ENCODE peak calls at places on chromosomes 3 and 15, in seven cellular contexts. One of them, this sample, is unnamed.

GRCh38 chr15:51718745-51719144 is 18.7 kb downstream of the LYSMD2 start:
- DNase-seq in upper lobe of right lung: no peak
- DNase-seq in heart left ventricle: no peak
- DNase-seq in AG10803: no peak
- DNase-seq in fibroblast of pulmonary artery: no peak
- DNase-seq in lung: no peak
- DNase-seq in kidney: no peak
- DNase-seq in this sample: no peak

GRCh38 chr3:48280883-48281282 is 40.0 kb downstream of the ZNF589 start:
- DNase-seq in lung: no peak
- DNase-seq in heart left ventricle: no peak
- DNase-seq in kidney: no peak
- DNase-seq in fibroblast of pulmonary artery: no peak
- DNase-seq in upper lobe of right lung: no peak
- DNase-seq in AG10803: no peak
- DNase-seq in this sample: no peak

GRCh38 chr3:195286115-195286872 is 15.3 kb upstream of the XXYLT1 start:
- DNase-seq in fibroblast of pulmonary artery: peak; percentile 67
- DNase-seq in lung: no peak
- DNase-seq in AG10803: peak; percentile 56
- DNase-seq in heart left ventricle: no peak
- DNase-seq in upper lobe of right lung: no peak
- DNase-seq in kidney: no peak
- DNase-seq in this sample: peak; percentile 62

GRCh38 chr15:57061696-57062095 is 143.3 kb downstream of the TCF12 start:
- DNase-seq in kidney: no peak
- DNase-seq in fibroblast of pulmonary artery: no peak
- DNase-seq in heart left ventricle: no peak
- DNase-seq in lung: no peak
- DNase-seq in upper lobe of right lung: no peak
- DNase-seq in AG10803: no peak
- DNase-seq in this sample: no peak

GRCh38 chr3:36989000-36989399 is 3.9 kb downstream of the EPM2AIP1 start:
- DNase-seq in fibroblast of pulmonary artery: no peak
- DNase-seq in lung: no peak
- DNase-seq in upper lobe of right lung: no peak
- DNase-seq in heart left ventricle: no peak
- DNase-seq in kidney: no peak
- DNase-seq in AG10803: no peak
- DNase-seq in this sample: no peak

GRCh38 chr3:46607603-46608028 is 4.7 kb upstream of the FAM240A start:
- DNase-seq in heart left ventricle: no peak
- DNase-seq in fibroblast of pulmonary artery: no peak
- DNase-seq in upper lobe of right lung: no peak
- DNase-seq in AG10803: peak; percentile 56
- DNase-seq in lung: no peak
- DNase-seq in kidney: no peak
- DNase-seq in this sample: peak; percentile 12

GRCh38 chr3:158700559-158700958 is 28.1 kb upstream of the LXN start:
- DNase-seq in kidney: no peak
- DNase-seq in lung: no peak
- DNase-seq in AG10803: no peak
- DNase-seq in heart left ventricle: no peak
- DNase-seq in upper lobe of right lung: no peak
- DNase-seq in fibroblast of pulmonary artery: peak; percentile 69
- DNase-seq in this sample: no peak

GRCh38 chr3:18489939-18490338 is 64.8 kb upstream of the SATB1 start:
- DNase-seq in upper lobe of right lung: no peak
- DNase-seq in kidney: no peak
- DNase-seq in fibroblast of pulmonary artery: no peak
- DNase-seq in heart left ventricle: no peak
- DNase-seq in lung: no peak
- DNase-seq in AG10803: no peak
- DNase-seq in this sample: no peak

GRCh38 chr3:45496550-45496949 is 98.0 kb upstream of the LIMD1 start:
- DNase-seq in kidney: peak; percentile 70
- DNase-seq in lung: no peak
- DNase-seq in upper lobe of right lung: no peak
- DNase-seq in heart left ventricle: no peak
- DNase-seq in fibroblast of pulmonary artery: peak; percentile 80
- DNase-seq in AG10803: peak; percentile 27
- DNase-seq in this sample: peak; percentile 70

GRCh38 chr3:9653565-9654248 is 4.4 kb downstream of the MTMR14 start:
- DNase-seq in lung: no peak
- DNase-seq in upper lobe of right lung: no peak
- DNase-seq in fibroblast of pulmonary artery: no peak
- DNase-seq in AG10803: no peak
- DNase-seq in heart left ventricle: peak; percentile 29
- DNase-seq in kidney: no peak
- DNase-seq in this sample: no peak

GRCh38 chr15:69643971-69644370 is 191.4 kb downstream of the RPLP1 start:
- DNase-seq in AG10803: no peak
- DNase-seq in upper lobe of right lung: no peak
- DNase-seq in fibroblast of pulmonary artery: no peak
- DNase-seq in heart left ventricle: no peak
- DNase-seq in kidney: no peak
- DNase-seq in lung: no peak
- DNase-seq in this sample: no peak

GRCh38 chr3:20066848-20067617 is 26.8 kb downstream of the KAT2B start:
- DNase-seq in upper lobe of right lung: no peak
- DNase-seq in lung: no peak
- DNase-seq in kidney: no peak
- DNase-seq in heart left ventricle: no peak
- DNase-seq in fibroblast of pulmonary artery: no peak
- DNase-seq in AG10803: peak; percentile 56
- DNase-seq in this sample: peak; percentile 41

GRCh38 chr3:110731148-110731547 is 340.5 kb upstream of the NECTIN3 start:
- DNase-seq in upper lobe of right lung: no peak
- DNase-seq in heart left ventricle: no peak
- DNase-seq in AG10803: peak; percentile 46
- DNase-seq in kidney: no peak
- DNase-seq in lung: no peak
- DNase-seq in fibroblast of pulmonary artery: peak; percentile 13
- DNase-seq in this sample: no peak

GRCh38 chr15:84598993-84599392 is 1.8 kb upstream of the ZSCAN2 start:
- DNase-seq in kidney: no peak
- DNase-seq in fibroblast of pulmonary artery: peak; percentile 77
- DNase-seq in upper lobe of right lung: no peak
- DNase-seq in AG10803: peak; percentile 53
- DNase-seq in heart left ventricle: no peak
- DNase-seq in lung: no peak
- DNase-seq in this sample: peak; percentile 74

GRCh38 chr15:51576451-51576850 is 46.1 kb downstream of the DMXL2 start:
- DNase-seq in AG10803: peak; percentile 1
- DNase-seq in kidney: no peak
- DNase-seq in lung: no peak
- DNase-seq in fibroblast of pulmonary artery: no peak
- DNase-seq in heart left ventricle: no peak
- DNase-seq in upper lobe of right lung: no peak
- DNase-seq in this sample: no peak

GRCh38 chr3:182216311-182216970 is 504.7 kb downstream of the SOX2 start:
- DNase-seq in AG10803: no peak
- DNase-seq in upper lobe of right lung: no peak
- DNase-seq in fibroblast of pulmonary artery: no peak
- DNase-seq in heart left ventricle: no peak
- DNase-seq in kidney: no peak
- DNase-seq in lung: no peak
- DNase-seq in this sample: no peak

GRCh38 chr3:20811631-20812030 is 625.6 kb upstream of the SGO1 start:
- DNase-seq in lung: no peak
- DNase-seq in AG10803: peak; percentile 61
- DNase-seq in heart left ventricle: no peak
- DNase-seq in fibroblast of pulmonary artery: no peak
- DNase-seq in upper lobe of right lung: no peak
- DNase-seq in kidney: no peak
- DNase-seq in this sample: no peak

GRCh38 chr3:149900322-149900721 is 70.4 kb downstream of the PFN2 start:
- DNase-seq in lung: no peak
- DNase-seq in kidney: no peak
- DNase-seq in heart left ventricle: no peak
- DNase-seq in AG10803: no peak
- DNase-seq in fibroblast of pulmonary artery: no peak
- DNase-seq in upper lobe of right lung: no peak
- DNase-seq in this sample: no peak

GRCh38 chr15:91516866-91517265 is 336.6 kb upstream of the SLCO3A1 start:
- DNase-seq in upper lobe of right lung: no peak
- DNase-seq in lung: no peak
- DNase-seq in AG10803: no peak
- DNase-seq in heart left ventricle: no peak
- DNase-seq in fibroblast of pulmonary artery: no peak
- DNase-seq in kidney: no peak
- DNase-seq in this sample: no peak

GRCh38 chr3:61381745-61382392 is 130.6 kb upstream of the FHIT start:
- DNase-seq in fibroblast of pulmonary artery: peak; percentile 36
- DNase-seq in heart left ventricle: no peak
- DNase-seq in AG10803: peak; percentile 24
- DNase-seq in lung: no peak
- DNase-seq in upper lobe of right lung: no peak
- DNase-seq in kidney: no peak
- DNase-seq in this sample: peak; percentile 45

DNA sequence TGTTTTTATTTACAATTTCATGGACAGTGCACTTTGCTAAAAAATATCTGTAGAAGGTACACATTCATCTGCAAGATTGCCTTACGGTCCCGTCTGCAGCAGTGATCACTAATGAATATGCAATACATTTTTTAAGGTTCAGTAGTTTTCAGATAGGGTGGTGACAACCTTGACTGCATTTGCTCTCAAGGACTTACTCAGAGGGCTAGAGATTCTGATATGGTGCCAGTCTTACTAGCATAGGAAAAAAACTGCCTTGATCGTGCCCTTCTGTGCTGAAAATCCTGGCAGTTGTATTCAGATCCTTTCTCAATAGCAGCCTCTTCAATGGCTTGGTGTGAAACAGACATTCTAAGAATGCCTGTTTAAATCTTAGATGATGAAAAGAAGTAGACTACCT is 412.0 kb upstream of the CCDC54 start:
- DNase-seq in kidney: no peak
- DNase-seq in heart left ventricle: no peak
- DNase-seq in AG10803: no peak
- DNase-seq in upper lobe of right lung: no peak
- DNase-seq in fibroblast of pulmonary artery: no peak
- DNase-seq in lung: no peak
- DNase-seq in this sample: no peak
- H3K4me3 ChIP-seq in kidney: no peak overlapping the region
- H3K4me3 ChIP-seq in heart left ventricle: no peak overlapping the region
- H3K4me3 ChIP-seq in AG10803: no peak overlapping the region
- H3K4me3 ChIP-seq in upper lobe of right lung: no peak overlapping the region
- H3K4me3 ChIP-seq in fibroblast of pulmonary artery: no peak overlapping the region
- H3K4me3 ChIP-seq in lung: no peak overlapping the region
- H3K4me3 ChIP-seq in this sample: no peak overlapping the region

GRCh38 chr15:45714501-45715488 is 80.0 kb downstream of the SQOR start:
- DNase-seq in fibroblast of pulmonary artery: peak; percentile 86
- DNase-seq in heart left ventricle: peak; percentile 52
- DNase-seq in upper lobe of right lung: no peak
- DNase-seq in kidney: no peak
- DNase-seq in AG10803: peak; percentile 54
- DNase-seq in lung: peak; percentile 56
- DNase-seq in this sample: peak; percentile 79

GRCh38 chr15:45710657-45711056 is 75.8 kb downstream of the SQOR start:
- DNase-seq in lung: no peak
- DNase-seq in fibroblast of pulmonary artery: no peak
- DNase-seq in upper lobe of right lung: no peak
- DNase-seq in heart left ventricle: no peak
- DNase-seq in AG10803: no peak
- DNase-seq in kidney: no peak
- DNase-seq in this sample: no peak

GRCh38 chr15:45719490-45719889 is 84.7 kb downstream of the SQOR start:
- DNase-seq in upper lobe of right lung: no peak
- DNase-seq in fibroblast of pulmonary artery: peak; percentile 29
- DNase-seq in lung: no peak
- DNase-seq in AG10803: no peak
- DNase-seq in heart left ventricle: no peak
- DNase-seq in kidney: no peak
- DNase-seq in this sample: peak; percentile 10

GRCh38 chr15:45720183-45720582 is 85.4 kb downstream of the SQOR start:
- DNase-seq in lung: no peak
- DNase-seq in AG10803: no peak
- DNase-seq in heart left ventricle: no peak
- DNase-seq in kidney: no peak
- DNase-seq in fibroblast of pulmonary artery: no peak
- DNase-seq in upper lobe of right lung: no peak
- DNase-seq in this sample: no peak

DNA sequence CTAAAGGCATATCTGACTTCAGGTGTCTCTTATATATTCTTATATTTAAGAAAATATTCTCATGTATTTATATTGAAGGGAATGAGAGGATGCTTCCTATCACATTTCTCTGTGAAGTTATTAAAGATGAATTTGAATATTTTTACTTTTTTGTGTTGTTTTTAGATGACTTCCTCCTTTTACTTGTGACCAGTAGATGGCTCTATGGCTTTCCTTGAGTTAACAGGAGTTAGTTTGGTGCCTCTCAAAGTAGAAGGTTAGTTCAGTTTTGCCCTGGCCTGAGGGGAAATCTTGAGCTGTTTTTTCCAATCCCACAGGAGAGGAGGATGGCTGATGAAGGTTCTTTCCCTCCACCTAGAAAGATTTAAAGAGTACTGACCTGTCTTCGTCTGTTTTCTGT is 80.7 kb downstream of the SQOR start:
- DNase-seq in AG10803: no peak
- DNase-seq in upper lobe of right lung: no peak
- DNase-seq in heart left ventricle: no peak
- DNase-seq in lung: no peak
- DNase-seq in fibroblast of pulmonary artery: peak; percentile 54
- DNase-seq in kidney: no peak
- DNase-seq in this sample: peak; percentile 26
- TF ChIP-seq CTCF in AG10803: peak; percentile 52
- TF ChIP-seq CTCF in upper lobe of right lung: peak; percentile 18
- TF ChIP-seq CTCF in heart left ventricle: no peak
- TF ChIP-seq CTCF in lung: no peak
- TF ChIP-seq CTCF in fibroblast of pulmonary artery: peak; percentile 67
- TF ChIP-seq CTCF in kidney: no peak
- TF ChIP-seq CTCF in this sample: peak; percentile 44

GRCh38 chr3:58866079-58866478 is 183.7 kb downstream of the CFAP20DC start:
- DNase-seq in AG10803: no peak
- DNase-seq in lung: no peak
- DNase-seq in fibroblast of pulmonary artery: no peak
- DNase-seq in heart left ventricle: no peak
- DNase-seq in upper lobe of right lung: no peak
- DNase-seq in kidney: no peak
- DNase-seq in this sample: no peak
- H3K4me3 ChIP-seq in AG10803: no peak overlapping the region
- H3K4me3 ChIP-seq in lung: no peak overlapping the region
- H3K4me3 ChIP-seq in fibroblast of pulmonary artery: no peak overlapping the region
- H3K4me3 ChIP-seq in heart left ventricle: no peak overlapping the region
- H3K4me3 ChIP-seq in upper lobe of right lung: no peak overlapping the region
- H3K4me3 ChIP-seq in kidney: no peak overlapping the region
- H3K4me3 ChIP-seq in this sample: no peak overlapping the region

DNA sequence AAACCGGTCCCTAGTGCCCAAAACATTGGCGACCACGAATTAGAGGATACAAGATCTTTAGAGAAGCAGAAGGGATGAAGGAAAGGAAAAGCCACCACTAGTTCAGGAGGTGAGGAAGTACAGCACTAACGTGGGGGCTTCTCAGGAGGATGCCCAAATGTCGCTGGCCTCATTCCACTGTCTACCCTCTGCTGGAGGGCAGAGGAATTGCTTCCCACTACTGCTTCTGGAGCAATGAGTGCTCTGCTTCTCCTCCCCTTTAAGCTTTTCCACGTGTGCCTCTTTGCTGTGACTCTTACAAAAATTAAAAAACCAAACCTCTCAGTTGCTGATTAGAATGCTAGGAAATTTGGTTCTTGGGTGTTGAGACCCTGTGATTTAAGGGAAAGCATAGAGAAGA is 281.3 kb downstream of the CLSTN2 start:
- DNase-seq in AG10803: peak; percentile 2
- DNase-seq in fibroblast of pulmonary artery: no peak
- DNase-seq in kidney: no peak
- DNase-seq in heart left ventricle: no peak
- DNase-seq in lung: no peak
- DNase-seq in upper lobe of right lung: no peak
- DNase-seq in this sample: peak; percentile 17
- TF ChIP-seq CTCF in AG10803: peak; percentile 59
- TF ChIP-seq CTCF in fibroblast of pulmonary artery: peak; percentile 37
- TF ChIP-seq CTCF in kidney: no peak
- TF ChIP-seq CTCF in heart left ventricle: peak; percentile 28
- TF ChIP-seq CTCF in lung: no peak
- TF ChIP-seq CTCF in upper lobe of right lung: peak; percentile 40
- TF ChIP-seq CTCF in this sample: peak; percentile 68

This sample was measured in fibroblast of mammary gland.